ENCODE peak calls at places on chromosome 4, in seven cellular contexts. One of them, this sample, is unnamed.
A peak's percentile ranks its signal among the peaks of the same experiment; 100 is the strongest.

GRCh38 chr4:77022581-77023133 is 53.1 kb downstream of the CCNI start:
- DNase-seq in iris pigment epithelial cell: peak; percentile 90
- DNase-seq in activated gamma-delta T cell treated with Interleukin-2 at 50 U/mL for 16 hours: no peak
- DNase-seq in left lung: no peak
- DNase-seq in tibial artery: no peak
- DNase-seq in GDM1: no peak
- DNase-seq in dermis blood vessel endothelial cell: peak; percentile 84
- DNase-seq in this sample: no peak

GRCh38 chr4:72971572-72971971 is 97.9 kb downstream of the COX18 start:
- DNase-seq in iris pigment epithelial cell: peak; percentile 96
- DNase-seq in activated gamma-delta T cell treated with Interleukin-2 at 50 U/mL for 16 hours: no peak
- DNase-seq in left lung: no peak
- DNase-seq in tibial artery: no peak
- DNase-seq in GDM1: no peak
- DNase-seq in dermis blood vessel endothelial cell: peak; percentile 88
- DNase-seq in this sample: no peak

GRCh38 chr4:88814043-88814617 is 116.5 kb upstream of the NAP1L5 start:
- DNase-seq in iris pigment epithelial cell: no peak
- DNase-seq in activated gamma-delta T cell treated with Interleukin-2 at 50 U/mL for 16 hours: no peak
- DNase-seq in left lung: no peak
- DNase-seq in tibial artery: no peak
- DNase-seq in GDM1: no peak
- DNase-seq in dermis blood vessel endothelial cell: no peak
- DNase-seq in this sample: no peak

GRCh38 chr4:118005883-118006282 is 28.4 kb upstream of the NDST3 start:
- DNase-seq in iris pigment epithelial cell: no peak
- DNase-seq in activated gamma-delta T cell treated with Interleukin-2 at 50 U/mL for 16 hours: no peak
- DNase-seq in left lung: no peak
- DNase-seq in tibial artery: no peak
- DNase-seq in GDM1: no peak
- DNase-seq in dermis blood vessel endothelial cell: no peak
- DNase-seq in this sample: no peak

GRCh38 chr4:79413032-79413431 is 5.0 kb upstream of the GK2 start:
- DNase-seq in iris pigment epithelial cell: no peak
- DNase-seq in activated gamma-delta T cell treated with Interleukin-2 at 50 U/mL for 16 hours: no peak
- DNase-seq in left lung: no peak
- DNase-seq in tibial artery: no peak
- DNase-seq in GDM1: no peak
- DNase-seq in dermis blood vessel endothelial cell: no peak
- DNase-seq in this sample: no peak

GRCh38 chr4:141636771-141637460 is 533 bp downstream of the IL15 start:
- DNase-seq in iris pigment epithelial cell: peak; percentile 67
- DNase-seq in activated gamma-delta T cell treated with Interleukin-2 at 50 U/mL for 16 hours: no peak
- DNase-seq in left lung: peak; percentile 88
- DNase-seq in tibial artery: peak; percentile 25
- DNase-seq in GDM1: no peak
- DNase-seq in dermis blood vessel endothelial cell: peak; percentile 53
- DNase-seq in this sample: no peak

GRCh38 chr4:1403591-1404572 is 2.4 kb downstream of the NKX1-1 start:
- DNase-seq in iris pigment epithelial cell: no peak
- DNase-seq in activated gamma-delta T cell treated with Interleukin-2 at 50 U/mL for 16 hours: peak; percentile 3
- DNase-seq in left lung: peak; percentile 62
- DNase-seq in tibial artery: no peak
- DNase-seq in GDM1: no peak
- DNase-seq in dermis blood vessel endothelial cell: no peak
- DNase-seq in this sample: no peak

GRCh38 chr4:70651864-70652506 is 14.3 kb downstream of the JCHAIN start:
- DNase-seq in iris pigment epithelial cell: peak; percentile 29
- DNase-seq in activated gamma-delta T cell treated with Interleukin-2 at 50 U/mL for 16 hours: no peak
- DNase-seq in left lung: no peak
- DNase-seq in tibial artery: no peak
- DNase-seq in GDM1: no peak
- DNase-seq in dermis blood vessel endothelial cell: peak; percentile 56
- DNase-seq in this sample: no peak

GRCh38 chr4:123469696-123470095 is 73.1 kb downstream of the SPRY1 start:
- DNase-seq in iris pigment epithelial cell: no peak
- DNase-seq in activated gamma-delta T cell treated with Interleukin-2 at 50 U/mL for 16 hours: no peak
- DNase-seq in left lung: no peak
- DNase-seq in tibial artery: no peak
- DNase-seq in GDM1: no peak
- DNase-seq in dermis blood vessel endothelial cell: no peak
- DNase-seq in this sample: no peak

GRCh38 chr4:77820836-77821561 is 1.8 kb upstream of the CNOT6L start:
- DNase-seq in iris pigment epithelial cell: no peak
- DNase-seq in activated gamma-delta T cell treated with Interleukin-2 at 50 U/mL for 16 hours: no peak
- DNase-seq in left lung: no peak
- DNase-seq in tibial artery: no peak
- DNase-seq in GDM1: no peak
- DNase-seq in dermis blood vessel endothelial cell: peak; percentile 17
- DNase-seq in this sample: no peak

GRCh38 chr4:125313989-125314602 is 659 bp upstream of the FAT4 start:
- DNase-seq in iris pigment epithelial cell: no peak
- DNase-seq in activated gamma-delta T cell treated with Interleukin-2 at 50 U/mL for 16 hours: no peak
- DNase-seq in left lung: no peak
- DNase-seq in tibial artery: no peak
- DNase-seq in GDM1: no peak
- DNase-seq in dermis blood vessel endothelial cell: no peak
- DNase-seq in this sample: no peak

GRCh38 chr4:186366326-186366725 is 100.3 kb downstream of the F11 start:
- DNase-seq in iris pigment epithelial cell: no peak
- DNase-seq in activated gamma-delta T cell treated with Interleukin-2 at 50 U/mL for 16 hours: no peak
- DNase-seq in left lung: no peak
- DNase-seq in tibial artery: no peak
- DNase-seq in GDM1: no peak
- DNase-seq in dermis blood vessel endothelial cell: no peak
- DNase-seq in this sample: no peak

GRCh38 chr4:124409044-124409443 is 303.5 kb downstream of the ANKRD50 start:
- DNase-seq in iris pigment epithelial cell: peak; percentile 67
- DNase-seq in activated gamma-delta T cell treated with Interleukin-2 at 50 U/mL for 16 hours: no peak
- DNase-seq in left lung: no peak
- DNase-seq in tibial artery: no peak
- DNase-seq in GDM1: no peak
- DNase-seq in dermis blood vessel endothelial cell: no peak
- DNase-seq in this sample: no peak

GRCh38 chr4:140996757-140997156 is 136.5 kb downstream of the RNF150 start:
- DNase-seq in iris pigment epithelial cell: peak; percentile 83
- DNase-seq in activated gamma-delta T cell treated with Interleukin-2 at 50 U/mL for 16 hours: no peak
- DNase-seq in left lung: no peak
- DNase-seq in tibial artery: no peak
- DNase-seq in GDM1: no peak
- DNase-seq in dermis blood vessel endothelial cell: no peak
- DNase-seq in this sample: no peak

GRCh38 chr4:108080752-108081151 is 88.0 kb downstream of the LEF1 start:
- DNase-seq in iris pigment epithelial cell: no peak
- DNase-seq in activated gamma-delta T cell treated with Interleukin-2 at 50 U/mL for 16 hours: peak; percentile 53
- DNase-seq in left lung: no peak
- DNase-seq in tibial artery: no peak
- DNase-seq in GDM1: no peak
- DNase-seq in dermis blood vessel endothelial cell: no peak
- DNase-seq in this sample: no peak

GRCh38 chr4:89298788-89299152 is 8.8 kb downstream of the GPRIN3 start:
- DNase-seq in iris pigment epithelial cell: peak; percentile 44
- DNase-seq in activated gamma-delta T cell treated with Interleukin-2 at 50 U/mL for 16 hours: no peak
- DNase-seq in left lung: no peak
- DNase-seq in tibial artery: no peak
- DNase-seq in GDM1: no peak
- DNase-seq in dermis blood vessel endothelial cell: no peak
- DNase-seq in this sample: no peak

GRCh38 chr4:105944535-105944934 is 49.3 kb downstream of the NPNT start:
- DNase-seq in iris pigment epithelial cell: peak; percentile 75
- DNase-seq in activated gamma-delta T cell treated with Interleukin-2 at 50 U/mL for 16 hours: no peak
- DNase-seq in left lung: no peak
- DNase-seq in tibial artery: no peak
- DNase-seq in GDM1: no peak
- DNase-seq in dermis blood vessel endothelial cell: no peak
- DNase-seq in this sample: no peak

GRCh38 chr4:120517966-120518365 is 404.6 kb downstream of the PRDM5 start:
- DNase-seq in iris pigment epithelial cell: peak; percentile 79
- DNase-seq in activated gamma-delta T cell treated with Interleukin-2 at 50 U/mL for 16 hours: no peak
- DNase-seq in left lung: no peak
- DNase-seq in tibial artery: peak; percentile 24
- DNase-seq in GDM1: peak; percentile 54
- DNase-seq in dermis blood vessel endothelial cell: peak; percentile 88
- DNase-seq in this sample: no peak

GRCh38 chr4:79413486-79413885 is 5.5 kb upstream of the GK2 start:
- DNase-seq in iris pigment epithelial cell: no peak
- DNase-seq in activated gamma-delta T cell treated with Interleukin-2 at 50 U/mL for 16 hours: no peak
- DNase-seq in left lung: no peak
- DNase-seq in tibial artery: no peak
- DNase-seq in GDM1: no peak
- DNase-seq in dermis blood vessel endothelial cell: no peak
- DNase-seq in this sample: no peak

GRCh38 chr4:98026362-98026761 is 116.9 kb downstream of the STPG2 start:
- DNase-seq in iris pigment epithelial cell: no peak
- DNase-seq in activated gamma-delta T cell treated with Interleukin-2 at 50 U/mL for 16 hours: no peak
- DNase-seq in left lung: no peak
- DNase-seq in tibial artery: no peak
- DNase-seq in GDM1: no peak
- DNase-seq in dermis blood vessel endothelial cell: no peak
- DNase-seq in this sample: no peak

GRCh38 chr4:98092833-98093439 is 50.3 kb downstream of the STPG2 start:
- DNase-seq in iris pigment epithelial cell: peak; percentile 31
- DNase-seq in activated gamma-delta T cell treated with Interleukin-2 at 50 U/mL for 16 hours: no peak
- DNase-seq in left lung: no peak
- DNase-seq in tibial artery: no peak
- DNase-seq in GDM1: no peak
- DNase-seq in dermis blood vessel endothelial cell: peak; percentile 52
- DNase-seq in this sample: no peak

GRCh38 chr4:150297861-150298474 is 219.7 kb downstream of the DCLK2 start:
- DNase-seq in iris pigment epithelial cell: peak; percentile 70
- DNase-seq in activated gamma-delta T cell treated with Interleukin-2 at 50 U/mL for 16 hours: peak; percentile 5
- DNase-seq in left lung: no peak
- DNase-seq in tibial artery: peak; percentile 28
- DNase-seq in GDM1: no peak
- DNase-seq in dermis blood vessel endothelial cell: peak; percentile 81
- DNase-seq in this sample: no peak

GRCh38 chr4:77190053-77190452 is 33.0 kb downstream of the CCNG2 start:
- DNase-seq in iris pigment epithelial cell: peak; percentile 7
- DNase-seq in activated gamma-delta T cell treated with Interleukin-2 at 50 U/mL for 16 hours: no peak
- DNase-seq in left lung: no peak
- DNase-seq in tibial artery: no peak
- DNase-seq in GDM1: no peak
- DNase-seq in dermis blood vessel endothelial cell: no peak
- DNase-seq in this sample: no peak

GRCh38 chr4:15665738-15666365 is 10.7 kb upstream of the FBXL5 start:
- DNase-seq in iris pigment epithelial cell: peak; percentile 84
- DNase-seq in activated gamma-delta T cell treated with Interleukin-2 at 50 U/mL for 16 hours: no peak
- DNase-seq in left lung: no peak
- DNase-seq in tibial artery: no peak
- DNase-seq in GDM1: no peak
- DNase-seq in dermis blood vessel endothelial cell: peak; percentile 92
- DNase-seq in this sample: no peak

GRCh38 chr4:89995006-89995405 is 100.4 kb downstream of the MMRN1 start:
- DNase-seq in iris pigment epithelial cell: no peak
- DNase-seq in activated gamma-delta T cell treated with Interleukin-2 at 50 U/mL for 16 hours: no peak
- DNase-seq in left lung: no peak
- DNase-seq in tibial artery: no peak
- DNase-seq in GDM1: no peak
- DNase-seq in dermis blood vessel endothelial cell: no peak
- DNase-seq in this sample: no peak

GRCh38 chr4:147547314-147548056 is 66.6 kb downstream of the EDNRA start:
- DNase-seq in iris pigment epithelial cell: peak; percentile 88
- DNase-seq in activated gamma-delta T cell treated with Interleukin-2 at 50 U/mL for 16 hours: no peak
- DNase-seq in left lung: no peak
- DNase-seq in tibial artery: no peak
- DNase-seq in GDM1: no peak
- DNase-seq in dermis blood vessel endothelial cell: no peak
- DNase-seq in this sample: no peak

GRCh38 chr4:14650127-14650526 is 352.2 kb upstream of the CPEB2 start:
- DNase-seq in iris pigment epithelial cell: peak; percentile 27
- DNase-seq in activated gamma-delta T cell treated with Interleukin-2 at 50 U/mL for 16 hours: no peak
- DNase-seq in left lung: no peak
- DNase-seq in tibial artery: no peak
- DNase-seq in GDM1: no peak
- DNase-seq in dermis blood vessel endothelial cell: no peak
- DNase-seq in this sample: no peak

GRCh38 chr4:87521757-87522374 is 7.3 kb downstream of the SPARCL1 start:
- DNase-seq in iris pigment epithelial cell: peak; percentile 44
- DNase-seq in activated gamma-delta T cell treated with Interleukin-2 at 50 U/mL for 16 hours: no peak
- DNase-seq in left lung: no peak
- DNase-seq in tibial artery: no peak
- DNase-seq in GDM1: no peak
- DNase-seq in dermis blood vessel endothelial cell: no peak
- DNase-seq in this sample: no peak

GRCh38 chr4:8709729-8710360 is 117.3 kb downstream of the CPZ start:
- DNase-seq in iris pigment epithelial cell: no peak
- DNase-seq in activated gamma-delta T cell treated with Interleukin-2 at 50 U/mL for 16 hours: no peak
- DNase-seq in left lung: no peak
- DNase-seq in tibial artery: peak; percentile 16
- DNase-seq in GDM1: no peak
- DNase-seq in dermis blood vessel endothelial cell: no peak
- DNase-seq in this sample: peak; percentile 57

GRCh38 chr4:172996571-172997216 is 171.9 kb upstream of the GALNT7 start:
- DNase-seq in iris pigment epithelial cell: peak; percentile 89
- DNase-seq in activated gamma-delta T cell treated with Interleukin-2 at 50 U/mL for 16 hours: no peak
- DNase-seq in left lung: no peak
- DNase-seq in tibial artery: no peak
- DNase-seq in GDM1: no peak
- DNase-seq in dermis blood vessel endothelial cell: peak; percentile 43
- DNase-seq in this sample: no peak

GRCh38 chr4:83208776-83209365 is 75.7 kb downstream of the COQ2 start:
- DNase-seq in iris pigment epithelial cell: no peak
- DNase-seq in activated gamma-delta T cell treated with Interleukin-2 at 50 U/mL for 16 hours: no peak
- DNase-seq in left lung: no peak
- DNase-seq in tibial artery: no peak
- DNase-seq in GDM1: no peak
- DNase-seq in dermis blood vessel endothelial cell: no peak
- DNase-seq in this sample: no peak

GRCh38 chr4:76953956-76954355 is 4.4 kb downstream of the SEPTIN11 start:
- DNase-seq in iris pigment epithelial cell: no peak
- DNase-seq in activated gamma-delta T cell treated with Interleukin-2 at 50 U/mL for 16 hours: no peak
- DNase-seq in left lung: no peak
- DNase-seq in tibial artery: no peak
- DNase-seq in GDM1: no peak
- DNase-seq in dermis blood vessel endothelial cell: no peak
- DNase-seq in this sample: no peak

GRCh38 chr4:155794589-155794988 is 35.8 kb downstream of the GUCY1B1 start:
- DNase-seq in iris pigment epithelial cell: no peak
- DNase-seq in activated gamma-delta T cell treated with Interleukin-2 at 50 U/mL for 16 hours: no peak
- DNase-seq in left lung: no peak
- DNase-seq in tibial artery: no peak
- DNase-seq in GDM1: no peak
- DNase-seq in dermis blood vessel endothelial cell: no peak
- DNase-seq in this sample: no peak

GRCh38 chr4:924107-925096 is 7.7 kb downstream of the GAK start:
- DNase-seq in iris pigment epithelial cell: peak; percentile 57
- DNase-seq in activated gamma-delta T cell treated with Interleukin-2 at 50 U/mL for 16 hours: no peak
- DNase-seq in left lung: peak; percentile 34
- DNase-seq in tibial artery: no peak
- DNase-seq in GDM1: no peak
- DNase-seq in dermis blood vessel endothelial cell: peak; percentile 64
- DNase-seq in this sample: no peak

This sample was measured in type B pancreatic cell.